ENCODE peak calls at places on chromosomes 7 and 10, in nine cellular contexts. One of them, this sample, is unnamed.

GRCh38 chr7:107046511-107047259 is 2.2 kb downstream of the PRKAR2B start:
- DNase-seq in Kasumi-1: no peak
- DNase-seq in astrocyte: no peak
- DNase-seq in IMR-90: no peak
- DNase-seq in activated gamma-delta T cell treated with Interleukin-2 at 50 U/mL for 16 hours: no peak
- DNase-seq in KG1: no peak
- DNase-seq in amniotic stem cell: no peak
- DNase-seq in LoVo: no peak
- DNase-seq in midbrain: no peak
- DNase-seq in this sample: no peak

GRCh38 chr7:77576856-77577255 is 39.8 kb downstream of the PTPN12 start:
- DNase-seq in IMR-90: no peak
- DNase-seq in astrocyte: no peak
- DNase-seq in LoVo: no peak
- DNase-seq in KG1: no peak
- DNase-seq in amniotic stem cell: no peak
- DNase-seq in Kasumi-1: no peak
- DNase-seq in midbrain: no peak
- DNase-seq in activated gamma-delta T cell treated with Interleukin-2 at 50 U/mL for 16 hours: no peak
- DNase-seq in this sample: no peak

GRCh38 chr7:7424151-7424873 is 111.4 kb downstream of the COL28A1 start:
- DNase-seq in IMR-90: peak
- DNase-seq in activated gamma-delta T cell treated with Interleukin-2 at 50 U/mL for 16 hours: peak
- DNase-seq in astrocyte: peak
- DNase-seq in LoVo: peak
- DNase-seq in amniotic stem cell: peak
- DNase-seq in Kasumi-1: peak
- DNase-seq in KG1: no peak
- DNase-seq in midbrain: peak
- DNase-seq in this sample: peak

GRCh38 chr7:102303669-102304422 is 17.2 kb downstream of the SH2B2 start:
- DNase-seq in amniotic stem cell: no peak
- DNase-seq in IMR-90: no peak
- DNase-seq in LoVo: no peak
- DNase-seq in midbrain: no peak
- DNase-seq in KG1: no peak
- DNase-seq in activated gamma-delta T cell treated with Interleukin-2 at 50 U/mL for 16 hours: no peak
- DNase-seq in Kasumi-1: no peak
- DNase-seq in astrocyte: no peak
- DNase-seq in this sample: no peak

GRCh38 chr7:29588900-29589696 is 25.5 kb downstream of the PRR15 start:
- DNase-seq in astrocyte: no peak
- DNase-seq in KG1: no peak
- DNase-seq in LoVo: peak
- DNase-seq in activated gamma-delta T cell treated with Interleukin-2 at 50 U/mL for 16 hours: no peak
- DNase-seq in IMR-90: peak
- DNase-seq in midbrain: peak
- DNase-seq in amniotic stem cell: no peak
- DNase-seq in Kasumi-1: peak
- DNase-seq in this sample: peak

GRCh38 chr10:78464118-78464855 is 430.6 kb downstream of the RPS24 start:
- DNase-seq in KG1: no peak
- DNase-seq in amniotic stem cell: no peak
- DNase-seq in midbrain: no peak
- DNase-seq in Kasumi-1: no peak
- DNase-seq in astrocyte: no peak
- DNase-seq in activated gamma-delta T cell treated with Interleukin-2 at 50 U/mL for 16 hours: no peak
- DNase-seq in IMR-90: no peak
- DNase-seq in LoVo: no peak
- DNase-seq in this sample: no peak

GRCh38 chr10:596725-597345 is 92.6 kb downstream of the DIP2C start:
- DNase-seq in astrocyte: no peak
- DNase-seq in LoVo: no peak
- DNase-seq in Kasumi-1: no peak
- DNase-seq in amniotic stem cell: no peak
- DNase-seq in KG1: no peak
- DNase-seq in IMR-90: no peak
- DNase-seq in activated gamma-delta T cell treated with Interleukin-2 at 50 U/mL for 16 hours: no peak
- DNase-seq in midbrain: no peak
- DNase-seq in this sample: no peak

GRCh38 chr10:117442944-117443676 is 67.9 kb upstream of the PDZD8 start:
- DNase-seq in Kasumi-1: peak
- DNase-seq in LoVo: peak
- DNase-seq in KG1: no peak
- DNase-seq in activated gamma-delta T cell treated with Interleukin-2 at 50 U/mL for 16 hours: peak
- DNase-seq in amniotic stem cell: peak
- DNase-seq in astrocyte: peak
- DNase-seq in IMR-90: peak
- DNase-seq in midbrain: peak
- DNase-seq in this sample: peak

GRCh38 chr10:24947304-24948097 is 4.9 kb downstream of the PRTFDC1 start:
- DNase-seq in IMR-90: peak
- DNase-seq in midbrain: peak
- DNase-seq in astrocyte: peak
- DNase-seq in KG1: no peak
- DNase-seq in amniotic stem cell: no peak
- DNase-seq in LoVo: no peak
- DNase-seq in Kasumi-1: no peak
- DNase-seq in activated gamma-delta T cell treated with Interleukin-2 at 50 U/mL for 16 hours: no peak
- DNase-seq in this sample: no peak

GRCh38 chr7:155455132-155455693 is 2.7 kb upstream of the EN2 start:
- DNase-seq in LoVo: no peak
- DNase-seq in KG1: no peak
- DNase-seq in amniotic stem cell: no peak
- DNase-seq in Kasumi-1: no peak
- DNase-seq in IMR-90: no peak
- DNase-seq in activated gamma-delta T cell treated with Interleukin-2 at 50 U/mL for 16 hours: no peak
- DNase-seq in midbrain: no peak
- DNase-seq in astrocyte: no peak
- DNase-seq in this sample: no peak

GRCh38 chr10:101725296-101725695 is 30.3 kb upstream of the FBXW4 start:
- DNase-seq in activated gamma-delta T cell treated with Interleukin-2 at 50 U/mL for 16 hours: no peak
- DNase-seq in amniotic stem cell: no peak
- DNase-seq in midbrain: no peak
- DNase-seq in Kasumi-1: no peak
- DNase-seq in LoVo: no peak
- DNase-seq in astrocyte: no peak
- DNase-seq in IMR-90: no peak
- DNase-seq in KG1: no peak
- DNase-seq in this sample: no peak

GRCh38 chr7:69903410-69903809 is 305.1 kb downstream of the AUTS2 start:
- DNase-seq in amniotic stem cell: no peak
- DNase-seq in activated gamma-delta T cell treated with Interleukin-2 at 50 U/mL for 16 hours: no peak
- DNase-seq in Kasumi-1: no peak
- DNase-seq in KG1: no peak
- DNase-seq in astrocyte: peak
- DNase-seq in midbrain: no peak
- DNase-seq in IMR-90: no peak
- DNase-seq in LoVo: no peak
- DNase-seq in this sample: no peak

GRCh38 chr7:128794020-128794419 is 2.3 kb downstream of the CCDC136 start:
- DNase-seq in KG1: no peak
- DNase-seq in LoVo: no peak
- DNase-seq in amniotic stem cell: no peak
- DNase-seq in astrocyte: no peak
- DNase-seq in midbrain: no peak
- DNase-seq in Kasumi-1: peak
- DNase-seq in activated gamma-delta T cell treated with Interleukin-2 at 50 U/mL for 16 hours: no peak
- DNase-seq in IMR-90: no peak
- DNase-seq in this sample: peak

GRCh38 chr10:102604379-102604960 is 39.8 kb upstream of the TRIM8 start:
- DNase-seq in KG1: no peak
- DNase-seq in astrocyte: peak
- DNase-seq in Kasumi-1: peak
- DNase-seq in amniotic stem cell: peak
- DNase-seq in IMR-90: peak
- DNase-seq in LoVo: no peak
- DNase-seq in midbrain: no peak
- DNase-seq in activated gamma-delta T cell treated with Interleukin-2 at 50 U/mL for 16 hours: no peak
- DNase-seq in this sample: no peak

GRCh38 chr10:24917493-24917892 is 34.9 kb downstream of the PRTFDC1 start:
- DNase-seq in midbrain: no peak
- DNase-seq in Kasumi-1: no peak
- DNase-seq in KG1: no peak
- DNase-seq in activated gamma-delta T cell treated with Interleukin-2 at 50 U/mL for 16 hours: no peak
- DNase-seq in amniotic stem cell: no peak
- DNase-seq in astrocyte: no peak
- DNase-seq in LoVo: no peak
- DNase-seq in IMR-90: no peak
- DNase-seq in this sample: no peak

GRCh38 chr10:35640951-35641429 is 1.1 kb downstream of the FZD8 start:
- DNase-seq in LoVo: peak
- DNase-seq in Kasumi-1: peak
- DNase-seq in IMR-90: peak
- DNase-seq in astrocyte: peak
- DNase-seq in KG1: no peak
- DNase-seq in amniotic stem cell: peak
- DNase-seq in midbrain: peak
- DNase-seq in activated gamma-delta T cell treated with Interleukin-2 at 50 U/mL for 16 hours: no peak
- DNase-seq in this sample: peak

GRCh38 chr10:99920901-99921300 is 88.8 kb downstream of the DNMBP start:
- DNase-seq in activated gamma-delta T cell treated with Interleukin-2 at 50 U/mL for 16 hours: no peak
- DNase-seq in IMR-90: peak
- DNase-seq in astrocyte: peak
- DNase-seq in Kasumi-1: no peak
- DNase-seq in KG1: no peak
- DNase-seq in amniotic stem cell: no peak
- DNase-seq in LoVo: peak
- DNase-seq in midbrain: no peak
- DNase-seq in this sample: no peak

GRCh38 chr7:21357146-21358097 is 70.5 kb upstream of the SP4 start:
- DNase-seq in IMR-90: no peak
- DNase-seq in KG1: no peak
- DNase-seq in LoVo: no peak
- DNase-seq in amniotic stem cell: no peak
- DNase-seq in midbrain: no peak
- DNase-seq in Kasumi-1: no peak
- DNase-seq in astrocyte: no peak
- DNase-seq in activated gamma-delta T cell treated with Interleukin-2 at 50 U/mL for 16 hours: no peak
- DNase-seq in this sample: no peak

GRCh38 chr7:93046641-93047040 is 71.1 kb downstream of the SAMD9 start:
- DNase-seq in activated gamma-delta T cell treated with Interleukin-2 at 50 U/mL for 16 hours: no peak
- DNase-seq in amniotic stem cell: no peak
- DNase-seq in midbrain: no peak
- DNase-seq in LoVo: no peak
- DNase-seq in astrocyte: no peak
- DNase-seq in KG1: no peak
- DNase-seq in IMR-90: no peak
- DNase-seq in Kasumi-1: no peak
- DNase-seq in this sample: no peak

GRCh38 chr7:70694909-70695803 is 436.8 kb upstream of the GALNT17 start:
- DNase-seq in activated gamma-delta T cell treated with Interleukin-2 at 50 U/mL for 16 hours: no peak
- DNase-seq in amniotic stem cell: no peak
- DNase-seq in Kasumi-1: no peak
- DNase-seq in KG1: no peak
- DNase-seq in astrocyte: no peak
- DNase-seq in midbrain: no peak
- DNase-seq in LoVo: no peak
- DNase-seq in IMR-90: peak
- DNase-seq in this sample: peak

GRCh38 chr7:84073476-84073875 is 121.1 kb downstream of the SEMA3A start:
- DNase-seq in midbrain: no peak
- DNase-seq in activated gamma-delta T cell treated with Interleukin-2 at 50 U/mL for 16 hours: no peak
- DNase-seq in IMR-90: peak
- DNase-seq in amniotic stem cell: no peak
- DNase-seq in Kasumi-1: no peak
- DNase-seq in astrocyte: peak
- DNase-seq in KG1: no peak
- DNase-seq in LoVo: no peak
- DNase-seq in this sample: no peak

GRCh38 chr7:145848691-145849090 is 267.9 kb upstream of the CNTNAP2 start:
- DNase-seq in IMR-90: no peak
- DNase-seq in activated gamma-delta T cell treated with Interleukin-2 at 50 U/mL for 16 hours: no peak
- DNase-seq in Kasumi-1: peak
- DNase-seq in KG1: no peak
- DNase-seq in amniotic stem cell: no peak
- DNase-seq in midbrain: no peak
- DNase-seq in astrocyte: no peak
- DNase-seq in LoVo: peak
- DNase-seq in this sample: no peak

GRCh38 chr10:88389456-88389855 is 193.7 kb downstream of the RNLS start:
- DNase-seq in IMR-90: peak
- DNase-seq in amniotic stem cell: peak
- DNase-seq in KG1: peak
- DNase-seq in Kasumi-1: peak
- DNase-seq in midbrain: peak
- DNase-seq in activated gamma-delta T cell treated with Interleukin-2 at 50 U/mL for 16 hours: peak
- DNase-seq in LoVo: peak
- DNase-seq in astrocyte: no peak
- DNase-seq in this sample: no peak

GRCh38 chr10:119377905-119378736 is 164.4 kb downstream of the RGS10 start:
- DNase-seq in Kasumi-1: no peak
- DNase-seq in LoVo: no peak
- DNase-seq in activated gamma-delta T cell treated with Interleukin-2 at 50 U/mL for 16 hours: no peak
- DNase-seq in amniotic stem cell: no peak
- DNase-seq in astrocyte: peak
- DNase-seq in KG1: no peak
- DNase-seq in midbrain: peak
- DNase-seq in IMR-90: no peak
- DNase-seq in this sample: no peak

GRCh38 chr7:134419875-134420274 is 39.0 kb downstream of the AKR1B1 start:
- DNase-seq in activated gamma-delta T cell treated with Interleukin-2 at 50 U/mL for 16 hours: no peak
- DNase-seq in midbrain: no peak
- DNase-seq in IMR-90: no peak
- DNase-seq in LoVo: no peak
- DNase-seq in Kasumi-1: no peak
- DNase-seq in KG1: no peak
- DNase-seq in amniotic stem cell: no peak
- DNase-seq in astrocyte: no peak
- DNase-seq in this sample: no peak

GRCh38 chr7:121158665-121159064 is 170.1 kb upstream of the WNT16 start:
- DNase-seq in LoVo: no peak
- DNase-seq in activated gamma-delta T cell treated with Interleukin-2 at 50 U/mL for 16 hours: no peak
- DNase-seq in astrocyte: no peak
- DNase-seq in KG1: no peak
- DNase-seq in midbrain: no peak
- DNase-seq in Kasumi-1: no peak
- DNase-seq in IMR-90: no peak
- DNase-seq in amniotic stem cell: no peak
- DNase-seq in this sample: no peak

GRCh38 chr7:34133356-34133982 is 228.1 kb downstream of the BMPER start:
- DNase-seq in amniotic stem cell: peak
- DNase-seq in KG1: no peak
- DNase-seq in astrocyte: peak
- DNase-seq in activated gamma-delta T cell treated with Interleukin-2 at 50 U/mL for 16 hours: no peak
- DNase-seq in LoVo: no peak
- DNase-seq in Kasumi-1: no peak
- DNase-seq in IMR-90: peak
- DNase-seq in midbrain: no peak
- DNase-seq in this sample: no peak

GRCh38 chr7:1758859-1759521 is 88.9 kb downstream of the ELFN1 start:
- DNase-seq in activated gamma-delta T cell treated with Interleukin-2 at 50 U/mL for 16 hours: no peak
- DNase-seq in amniotic stem cell: no peak
- DNase-seq in midbrain: no peak
- DNase-seq in IMR-90: no peak
- DNase-seq in KG1: no peak
- DNase-seq in Kasumi-1: no peak
- DNase-seq in astrocyte: no peak
- DNase-seq in LoVo: no peak
- DNase-seq in this sample: no peak

GRCh38 chr7:7178906-7179305 is 3.4 kb upstream of the C1GALT1 start:
- DNase-seq in LoVo: peak
- DNase-seq in KG1: no peak
- DNase-seq in astrocyte: no peak
- DNase-seq in activated gamma-delta T cell treated with Interleukin-2 at 50 U/mL for 16 hours: no peak
- DNase-seq in midbrain: no peak
- DNase-seq in IMR-90: no peak
- DNase-seq in amniotic stem cell: no peak
- DNase-seq in Kasumi-1: no peak
- DNase-seq in this sample: no peak

GRCh38 chr7:37287093-37287492 is 161.6 kb downstream of the ELMO1 start:
- DNase-seq in KG1: no peak
- DNase-seq in LoVo: peak
- DNase-seq in activated gamma-delta T cell treated with Interleukin-2 at 50 U/mL for 16 hours: no peak
- DNase-seq in IMR-90: no peak
- DNase-seq in amniotic stem cell: no peak
- DNase-seq in midbrain: no peak
- DNase-seq in Kasumi-1: no peak
- DNase-seq in astrocyte: no peak
- DNase-seq in this sample: no peak

GRCh38 chr7:101362334-101363195 is at the start of gene COL26A1:
- DNase-seq in KG1: no peak
- DNase-seq in activated gamma-delta T cell treated with Interleukin-2 at 50 U/mL for 16 hours: peak
- DNase-seq in astrocyte: no peak
- DNase-seq in LoVo: no peak
- DNase-seq in amniotic stem cell: no peak
- DNase-seq in IMR-90: no peak
- DNase-seq in midbrain: no peak
- DNase-seq in Kasumi-1: peak
- DNase-seq in this sample: peak